ENCODE peak calls at places on chromosomes 11 and 22, in five cellular contexts. I is transverse colon; L is CD8-positive, alpha-beta memory T cell; K is left ventricle myocardium inferior; S is CD8-positive, alpha-beta T cell. F is an unnamed sample.

GRCh38 chr11:86910592-86910991 is 44.6 kb downstream of the FZD4 start:
- DNase-seq in I (no peak), L (no peak), K (no peak), S (no peak), F (no peak)

GRCh38 chr22:43616645-43617044 is 195.5 kb downstream of the EFCAB6 start:
- DNase-seq in I (peak; percentile 47), L (no peak), K (no peak), S (no peak), F (no peak)

GRCh38 chr11:103534191-103534590 is 425.0 kb downstream of the DYNC2H1 start:
- DNase-seq in I (no peak), L (no peak), K (no peak), S (no peak), F (no peak)

GRCh38 chr11:87719311-87720073 is 455.8 kb downstream of the RAB38 start:
- DNase-seq in I (no peak), L (no peak), K (no peak), S (no peak), F (no peak)

GRCh38 chr11:115873813-115874212 is 369.6 kb upstream of the CADM1 start:
- DNase-seq in I (no peak), L (no peak), K (no peak), S (no peak), F (no peak)

GRCh38 chr11:86688398-86689179 is 16.2 kb upstream of the ME3 start:
- DNase-seq in I (no peak), L (no peak), K (no peak), S (no peak), F (no peak)

GRCh38 chr11:67666303-67666645 is 8.1 kb downstream of the ALDH3B2 start:
- DNase-seq in I (no peak), L (no peak), K (no peak), S (no peak), F (no peak)

GRCh38 chr11:59138643-59139042 is 4.0 kb upstream of the FAM111A start:
- DNase-seq in I (no peak), L (no peak), K (no peak), S (no peak), F (no peak)

GRCh38 chr11:113138731-113139130 is 175.7 kb upstream of the TTC12 start:
- DNase-seq in I (no peak), L (no peak), K (no peak), S (no peak), F (peak; percentile 59)

GRCh38 chr22:25546242-25546641 is 18.2 kb upstream of the GRK3 start:
- DNase-seq in I (no peak), L (no peak), K (no peak), S (no peak), F (no peak)

GRCh38 chr22:49404020-49404419 is 423.7 kb downstream of the BRD1 start:
- DNase-seq in I (no peak), L (no peak), K (no peak), S (no peak), F (no peak)

GRCh38 chr11:6640036-6640984 is 15.3 kb downstream of the DCHS1 start:
- DNase-seq in I (no peak), L (no peak), K (no peak), S (no peak), F (no peak)

GRCh38 chr11:62141111-62142042 is 17.6 kb downstream of the INCENP start:
- DNase-seq in I (no peak), L (no peak), K (no peak), S (no peak), F (no peak)

GRCh38 chr22:33515733-33516297 is 404.5 kb downstream of the LARGE1 start:
- DNase-seq in I (no peak), L (no peak), K (peak; percentile 32), S (no peak), F (no peak)

GRCh38 chr11:102853055-102853454 is 9.6 kb upstream of the MMP3 start:
- DNase-seq in I (no peak), L (no peak), K (no peak), S (no peak), F (no peak)

GRCh38 chr11:62575156-62575555 is 1.5 kb upstream of the EEF1G start:
- DNase-seq in I (peak; percentile 53), L (no peak), K (no peak), S (no peak), F (no peak)

GRCh38 chr11:8263109-8263768 is 439 bp downstream of the LMO1 start:
- DNase-seq in I (no peak), L (no peak), K (no peak), S (no peak), F (no peak)

GRCh38 chr11:117546431-117547160 is 218.9 kb downstream of the CEP164 start:
- DNase-seq in I (no peak), L (no peak), K (no peak), S (no peak), F (no peak)

GRCh38 chr11:112977620-112978212 is 16.5 kb downstream of the NCAM1 start:
- DNase-seq in I (no peak), L (no peak), K (no peak), S (no peak), F (no peak)

GRCh38 chr11:5288912-5289525 is 12.7 kb downstream of the OR51B4 start:
- DNase-seq in I (no peak), L (no peak), K (no peak), S (no peak), F (no peak)

GRCh38 chr22:49524362-49524761 is 303.3 kb downstream of the BRD1 start:
- DNase-seq in I (no peak), L (no peak), K (no peak), S (no peak), F (no peak)

GRCh38 chr11:118175031-118175531 is 1.4 kb downstream of the SCN2B start:
- DNase-seq in I (no peak), L (no peak), K (peak; percentile 40), S (no peak), F (no peak)

GRCh38 chr11:66133216-66133775 is 63.2 kb downstream of the PACS1 start:
- DNase-seq in I (no peak), L (no peak), K (no peak), S (no peak), F (no peak)

GRCh38 chr22:32426881-32427280 is 14.8 kb upstream of the RTCB start:
- DNase-seq in I (no peak), L (no peak), K (no peak), S (no peak), F (no peak)
- H3K4me1 ChIP-seq in I (no peaks in the 10 kb centered on the region), L (no peaks in the 10 kb centered on the region), K (no peaks in the 10 kb centered on the region), S (no peaks in the 10 kb centered on the region), F (no peaks in the 10 kb centered on the region)

GRCh38 chr22:23180893-23181762 is 819 bp downstream of the BCR start:
- DNase-seq in I (peak; percentile 22), L (no peak), K (peak; percentile 22), S (peak; percentile 32), F (no peak)

GRCh38 chr22:23183107-23183698 is 2.9 kb downstream of the BCR start:
- DNase-seq in I (peak; percentile 52), L (no peak), K (peak; percentile 35), S (no peak), F (peak; percentile 83)

GRCh38 chr22:23182289-23183106 is 2.2 kb downstream of the BCR start:
- DNase-seq in I (no peak), L (peak; percentile 26), K (no peak), S (peak; percentile 45), F (no peak)

GRCh38 chr22:23180301-23180892 is at the start of gene BCR:
- DNase-seq in I (peak; percentile 82), L (peak; percentile 50), K (peak; percentile 83), S (peak; percentile 59), F (peak; percentile 77)

GRCh38 chr22:23181763-23182288 is 1.5 kb downstream of the BCR start:
- DNase-seq in I (no peak), L (no peak), K (no peak), S (no peak), F (no peak)
- H3K4me1 ChIP-seq in I (peaks cover 41% of the 10 kb centered on the region), L (peaks cover 63% of the 10 kb centered on the region), K (peaks cover 60% of the 10 kb centered on the region), S (peaks cover 49% of the 10 kb centered on the region), F (peaks cover 3% of the 10 kb centered on the region)

GRCh38 chr11:69694781-69695180 is 9.0 kb downstream of the FGF19 start:
- DNase-seq in I (no peak), L (no peak), K (no peak), S (no peak), F (no peak)

GRCh38 chr11:69689484-69690319 is 14.1 kb downstream of the FGF19 start:
- DNase-seq in I (no peak), L (no peak), K (no peak), S (no peak), F (no peak)

GRCh38 chr11:69686856-69687255 is 11.7 kb upstream of the LTO1 start:
- DNase-seq in I (no peak), L (no peak), K (no peak), S (no peak), F (no peak)

GRCh38 chr11:69692422-69692821 is 11.4 kb downstream of the FGF19 start:
- DNase-seq in I (no peak), L (no peak), K (no peak), S (no peak), F (no peak)

GRCh38 chr11:69691449-69691848 is 12.4 kb downstream of the FGF19 start:
- DNase-seq in I (no peak), L (no peak), K (no peak), S (no peak), F (no peak)
- H3K4me1 ChIP-seq in I (no peaks in the 10 kb centered on the region), L (no peaks in the 10 kb centered on the region), K (no peaks in the 10 kb centered on the region), S (no peaks in the 10 kb centered on the region), F (no peaks in the 10 kb centered on the region)

DNA sequence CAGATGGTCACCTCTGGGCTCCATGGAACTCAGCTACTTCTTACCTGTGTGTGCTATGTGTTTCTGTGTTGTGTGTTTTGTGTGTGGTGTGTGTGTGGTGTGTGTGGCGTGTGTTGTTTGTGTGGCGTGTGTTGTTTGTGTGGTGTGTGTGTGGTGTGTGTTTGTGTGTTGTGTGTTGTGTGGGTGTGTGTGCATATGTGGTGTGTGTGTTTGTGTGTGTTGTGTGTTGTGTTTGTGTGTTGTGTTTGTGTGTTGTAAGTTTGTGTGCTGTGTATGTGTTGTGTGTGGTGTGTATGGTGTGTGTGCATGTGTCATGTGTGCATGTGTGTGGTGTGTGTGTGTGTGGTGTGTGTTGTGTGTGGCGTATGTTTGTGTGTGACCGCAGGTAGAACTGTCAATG is 3.8 kb upstream of the WNT7B start:
- DNase-seq in I (no peak), L (no peak), K (no peak), S (no peak), F (no peak)
- H3K4me1 ChIP-seq in I (peaks cover 30% of the 10 kb centered on the region), L (peaks cover 8% of the 10 kb centered on the region), K (peaks cover 30% of the 10 kb centered on the region), S (peaks cover 17% of the 10 kb centered on the region), F (no peaks in the 10 kb centered on the region)

DNA sequence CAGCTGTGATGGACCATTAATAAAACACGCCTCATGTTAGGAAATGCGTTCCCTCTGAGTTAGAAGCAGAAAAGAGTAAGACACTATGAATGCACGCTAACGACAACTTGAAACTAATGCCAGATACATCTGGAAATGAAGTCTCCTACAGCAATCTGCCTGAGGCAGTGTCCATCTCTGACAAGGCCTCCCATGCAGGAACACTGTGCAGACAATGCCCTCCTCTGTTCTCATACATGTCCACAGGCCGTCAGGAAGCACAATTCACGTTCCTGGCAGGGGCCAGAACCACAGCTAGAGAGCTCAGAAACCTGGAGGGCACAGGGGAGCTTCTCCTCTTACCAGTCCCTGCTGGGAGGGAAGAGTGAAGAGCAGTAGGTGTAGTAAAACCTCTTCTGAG is 41.3 kb upstream of the CYP2D6 start:
- DNase-seq in I (no peak), L (no peak), K (no peak), S (no peak), F (peak; percentile 35)
- H3K4me1 ChIP-seq in I (peaks cover 24% of the 10 kb centered on the region), L (peaks cover 12% of the 10 kb centered on the region), K (peaks cover 15% of the 10 kb centered on the region), S (peaks cover 8% of the 10 kb centered on the region), F (peaks cover 23% of the 10 kb centered on the region)

GRCh38 chr11:2824851-2825250 is 60.7 kb downstream of the CDKN1C start:
- DNase-seq in I (no peak), L (no peak), K (peak; percentile 40), S (no peak), F (no peak)
- H3K4me1 ChIP-seq in I (peaks cover 15% of the 10 kb centered on the region), L (no peaks in the 10 kb centered on the region), K (peaks cover 58% of the 10 kb centered on the region), S (no peaks in the 10 kb centered on the region), F (no peaks in the 10 kb centered on the region)

GRCh38 chr11:122746611-122747305 is 91.2 kb downstream of the UBASH3B start:
- DNase-seq in I (no peak), L (no peak), K (no peak), S (no peak), F (no peak)
- H3K4me1 ChIP-seq in I (no peaks in the 10 kb centered on the region), L (peaks cover 86% of the 10 kb centered on the region), K (peaks cover 21% of the 10 kb centered on the region), S (peaks cover 83% of the 10 kb centered on the region), F (no peaks in the 10 kb centered on the region)

F was measured in BE2C.